ENCODE peak calls at places on chromosomes 4 and X, in five cellular contexts. X, A, U, F and L are unnamed samples.

GRCh38 chrX:26203556-26203955 is 11.3 kb downstream of the MAGEB6 start:
- DNase-seq in X (no peak), A (no peak), U (no peak), F (no peak), L (no peak)

GRCh38 chr4:89071311-89071710 is 14.3 kb upstream of the FAM13A start:
- DNase-seq in X (no peak), A (no peak), U (peak; percentile 41), F (no peak), L (no peak)

GRCh38 chr4:20687894-20688293 is 12.4 kb upstream of the PACRGL start:
- DNase-seq in X (no peak), A (no peak), U (peak; percentile 44), F (no peak), L (no peak)

GRCh38 chr4:87270144-87270543 is 49.7 kb upstream of the KLHL8 start:
- DNase-seq in X (no peak), A (peak; percentile 32), U (peak; percentile 26), F (no peak), L (peak; percentile 49)

GRCh38 chr4:15238720-15239119 is 189.1 kb upstream of the C1QTNF7 start:
- DNase-seq in X (no peak), A (peak; percentile 60), U (peak; percentile 25), F (no peak), L (peak; percentile 11)

GRCh38 chr4:74056114-74056857 is 17.8 kb upstream of the CXCL3 start:
- DNase-seq in X (no peak), A (no peak), U (peak; percentile 51), F (no peak), L (peak; percentile 29)

GRCh38 chrX:23954396-23954795 is 46.6 kb downstream of the CXorf58 start:
- DNase-seq in X (no peak), A (no peak), U (no peak), F (no peak), L (peak; percentile 17)

GRCh38 chrX:149286940-149287349 is 218.2 kb downstream of the IDS start:
- DNase-seq in X (peak; percentile 6), A (peak; percentile 43), U (peak; percentile 33), F (peak; percentile 24), L (peak; percentile 30)

GRCh38 chr4:183797041-183797444 is 108.1 kb upstream of the STOX2 start:
- DNase-seq in X (no peak), A (peak; percentile 24), U (peak; percentile 32), F (peak; percentile 38), L (no peak)

GRCh38 chr4:115973768-115974167 is 860.3 kb upstream of the NDST4 start:
- DNase-seq in X (no peak), A (peak; percentile 1), U (no peak), F (no peak), L (no peak)

GRCh38 chrX:96407501-96407900 is 277.1 kb upstream of the DIAPH2 start:
- DNase-seq in X (no peak), A (no peak), U (no peak), F (no peak), L (peak; percentile 9)

GRCh38 chr4:151933122-151933827 is 172.5 kb upstream of the GATB start:
- DNase-seq in X (no peak), A (no peak), U (no peak), F (no peak), L (no peak)

GRCh38 chrX:51420610-51421009 is 75.8 kb downstream of the NUDT11 start:
- DNase-seq in X (no peak), A (peak; percentile 59), U (peak; percentile 8), F (no peak), L (peak; percentile 6)

GRCh38 chr4:128371004-128371777 is 83.6 kb upstream of the PGRMC2 start:
- DNase-seq in X (no peak), A (no peak), U (peak; percentile 35), F (no peak), L (no peak)

GRCh38 chr4:86847576-86847975 is 1.6 kb downstream of the SLC10A6 start:
- DNase-seq in X (no peak), A (no peak), U (no peak), F (no peak), L (no peak)

GRCh38 chr4:53721276-53721675 is 130.0 kb upstream of the LNX1 start:
- DNase-seq in X (no peak), A (no peak), U (no peak), F (no peak), L (no peak)

GRCh38 chr4:82678046-82678445 is 116.3 kb upstream of the TMEM150C start:
- DNase-seq in X (no peak), A (no peak), U (no peak), F (no peak), L (no peak)

GRCh38 chr4:67122029-67122428 is 423.3 kb downstream of the CENPC start:
- DNase-seq in X (no peak), A (peak; percentile 48), U (peak; percentile 15), F (no peak), L (no peak)

GRCh38 chr4:36269116-36269515 is 12.3 kb upstream of the DTHD1 start:
- DNase-seq in X (no peak), A (no peak), U (no peak), F (no peak), L (peak; percentile 27)

GRCh38 chrX:15497865-15498264 is 2.7 kb upstream of the BMX start:
- DNase-seq in X (peak; percentile 11), A (peak; percentile 78), U (peak; percentile 66), F (no peak), L (peak; percentile 57)

GRCh38 chr4:185504098-185505047 is 30.9 kb downstream of the PDLIM3 start:
- DNase-seq in X (no peak), A (no peak), U (no peak), F (peak; percentile 83), L (peak; percentile 89)

GRCh38 chrX:150574824-150575409 is 6.5 kb downstream of the MTM1 start:
- DNase-seq in X (no peak), A (no peak), U (no peak), F (no peak), L (no peak)

GRCh38 chr4:60579335-60579734 is 620.8 kb upstream of the ADGRL3 start:
- DNase-seq in X (no peak), A (no peak), U (peak; percentile 55), F (no peak), L (no peak)

GRCh38 chr4:8516996-8517550 is 63.1 kb upstream of the GPR78 start:
- DNase-seq in X (no peak), A (no peak), U (no peak), F (no peak), L (no peak)

GRCh38 chrX:148500428-148501120 is at the start of gene AFF2:
- DNase-seq in X (no peak), A (peak; percentile 52), U (peak; percentile 1), F (peak; percentile 38), L (no peak)

GRCh38 chrX:150270622-150271021 is 92.5 kb upstream of the MAMLD1 start:
- DNase-seq in X (no peak), A (peak; percentile 6), U (no peak), F (no peak), L (no peak)

GRCh38 chrX:30309139-30309571 is at the start of gene NR0B1:
- DNase-seq in X (no peak), A (peak; percentile 32), U (no peak), F (no peak), L (no peak)

GRCh38 chr4:33078145-33078544 is 2358.0 kb downstream of the PCDH7 start:
- DNase-seq in X (no peak), A (no peak), U (no peak), F (no peak), L (peak; percentile 32)

GRCh38 chr4:85970535-85970934 is 389.3 kb downstream of the MAPK10 start:
- DNase-seq in X (no peak), A (no peak), U (no peak), F (no peak), L (no peak)

GRCh38 chr4:56684320-56684719 is 3.2 kb upstream of the HOPX start:
- DNase-seq in X (no peak), A (no peak), U (peak; percentile 37), F (no peak), L (no peak)

GRCh38 chr4:70772929-70773555 is 51.3 kb downstream of the RUFY3 start:
- DNase-seq in X (no peak), A (no peak), U (no peak), F (no peak), L (no peak)

GRCh38 chr4:70778888-70779422 is 57.2 kb downstream of the RUFY3 start:
- DNase-seq in X (no peak), A (peak; percentile 46), U (no peak), F (no peak), L (no peak)
- H3K27ac ChIP-seq in X (no peak overlapping the region), A (peak overlapping the region; percentile 69), U (no peak overlapping the region), F (no peak overlapping the region), L (no peak overlapping the region)

GRCh38 chr4:90798948-90799347 is 671.8 kb downstream of the CCSER1 start:
- DNase-seq in X (no peak), A (no peak), U (no peak), F (no peak), L (no peak)

GRCh38 chr4:90799895-90800294 is 672.7 kb downstream of the CCSER1 start:
- DNase-seq in X (no peak), A (no peak), U (no peak), F (no peak), L (no peak)
- H3K9me3 ChIP-seq in X (no peaks in the 10 kb centered on the region), A (no peaks in the 10 kb centered on the region), U (no peaks in the 10 kb centered on the region), F (no peaks in the 10 kb centered on the region), L (no peaks in the 10 kb centered on the region)

DNA sequence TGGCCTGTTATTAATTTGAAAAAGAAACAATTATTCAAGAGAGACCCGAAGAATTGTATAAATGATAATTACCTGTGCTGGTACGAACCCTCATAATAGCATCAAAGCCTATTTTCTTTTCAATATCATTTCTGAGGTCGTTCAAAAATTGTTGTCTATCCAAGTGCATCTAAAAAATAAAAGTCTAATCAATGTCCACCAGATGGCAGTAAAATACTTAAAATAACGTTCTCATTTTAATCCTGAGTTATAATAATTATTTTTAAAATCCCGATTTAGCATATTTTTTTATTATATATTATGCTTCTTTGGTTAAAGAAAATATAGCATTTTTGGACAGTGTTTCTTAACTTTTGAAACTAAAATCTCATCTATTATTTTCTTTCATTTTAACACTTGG is 55.7 kb downstream of the METTL14 start:
- DNase-seq in X (no peak), A (peak; percentile 55), U (no peak), F (no peak), L (peak; percentile 8)
- H3K36me3 ChIP-seq in X (no peaks in the 10 kb centered on the region), A (peaks cover 43% of the 10 kb centered on the region), U (peaks cover 28% of the 10 kb centered on the region), F (no peaks in the 10 kb centered on the region), L (peaks cover 18% of the 10 kb centered on the region)

DNA sequence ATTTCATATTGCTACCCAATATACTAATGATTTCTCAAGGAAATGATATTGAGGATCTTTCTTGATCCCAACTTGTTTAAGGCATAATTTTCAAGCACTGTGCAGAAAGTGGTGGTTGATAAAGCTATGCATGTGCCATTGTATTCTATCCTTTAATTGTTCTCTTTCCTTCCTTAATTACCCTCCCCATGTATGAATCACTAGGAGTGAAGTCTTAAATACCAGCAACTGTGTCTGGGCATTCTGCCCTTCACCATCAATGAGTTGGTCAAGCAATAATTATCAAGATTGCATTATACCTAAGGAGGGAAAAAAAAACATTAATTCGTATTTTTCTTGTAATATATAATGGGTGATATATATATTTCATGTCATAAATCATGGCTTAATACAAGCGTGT is 111.8 kb upstream of the FRMPD4 start:
- DNase-seq in X (no peak), A (no peak), U (peak; percentile 42), F (no peak), L (no peak)
- H3K27ac ChIP-seq in X (no peak overlapping the region), A (no peak overlapping the region), U (no peak overlapping the region), F (no peak overlapping the region), L (no peak overlapping the region)